ENCODE peak calls at places on chromosomes 5 and 9, in five cellular contexts. Z is PC-3; V is CD4-positive, CD25-positive, alpha-beta regulatory T cell; M is CD8-positive, alpha-beta memory T cell; S is fibroblast of lung. Q is an unnamed sample.

GRCh38 chr9:89361816-89362646 is 43.7 kb downstream of the SECISBP2 start:
- DNase-seq in Z (no peak), V (no peak), M (no peak), S (no peak), Q (no peak)

GRCh38 chr5:78830647-78831046 is 154.5 kb downstream of the ARSB start:
- DNase-seq in Z (no peak), V (no peak), M (no peak), S (no peak), Q (no peak)

GRCh38 chr5:31137676-31138075 is 55.8 kb upstream of the CDH6 start:
- DNase-seq in Z (no peak), V (no peak), M (no peak), S (no peak), Q (no peak)

GRCh38 chr5:72517961-72518690 is 10.9 kb upstream of the ZNF366 start:
- DNase-seq in Z (no peak), V (no peak), M (no peak), S (peak; percentile 44), Q (no peak)

GRCh38 chr5:106418196-106418595 is 1252.5 kb downstream of the EFNA5 start:
- DNase-seq in Z (no peak), V (no peak), M (no peak), S (peak; percentile 72), Q (no peak)

GRCh38 chr9:81964216-81965171 is 21.2 kb downstream of the SPATA31D3 start:
- DNase-seq in Z (no peak), V (no peak), M (no peak), S (no peak), Q (no peak)

GRCh38 chr9:136694163-136694864 is 7.1 kb upstream of the AGPAT2 start:
- DNase-seq in Z (peak; percentile 63), V (no peak), M (no peak), S (no peak), Q (no peak)

GRCh38 chr5:139812836-139813805 is 17.5 kb downstream of the PSD2 start:
- DNase-seq in Z (no peak), V (no peak), M (no peak), S (no peak), Q (no peak)

GRCh38 chr9:98570663-98571440 is 137.9 kb downstream of the GABBR2 start:
- DNase-seq in Z (no peak), V (no peak), M (no peak), S (no peak), Q (no peak)

GRCh38 chr5:56402273-56403223 is 169.4 kb upstream of the ANKRD55 start:
- DNase-seq in Z (no peak), V (no peak), M (no peak), S (peak; percentile 28), Q (no peak)

GRCh38 chr5:173515526-173515925 is 100.9 kb downstream of the BOD1 start:
- DNase-seq in Z (peak; percentile 64), V (no peak), M (no peak), S (peak; percentile 33), Q (no peak)

GRCh38 chr5:135488727-135489465 is 36.7 kb upstream of the TIFAB start:
- DNase-seq in Z (peak; percentile 76), V (no peak), M (no peak), S (peak; percentile 79), Q (no peak)

GRCh38 chr5:143497749-143498148 is 94.3 kb upstream of the NR3C1 start:
- DNase-seq in Z (no peak), V (no peak), M (no peak), S (no peak), Q (no peak)

GRCh38 chr5:96893342-96893741 is 17.0 kb downstream of the ERAP2 start:
- DNase-seq in Z (peak; percentile 35), V (peak; percentile 21), M (no peak), S (peak; percentile 91), Q (no peak)

GRCh38 chr5:61277190-61277589 is 54.9 kb upstream of the ZSWIM6 start:
- DNase-seq in Z (no peak), V (peak; percentile 61), M (no peak), S (peak; percentile 58), Q (peak; percentile 26)

GRCh38 chr9:129317179-129318011 is 139.3 kb upstream of the IER5L start:
- DNase-seq in Z (peak; percentile 4), V (no peak), M (no peak), S (peak; percentile 45), Q (no peak)

GRCh38 chr5:4941957-4942830 is 197.9 kb upstream of the ADAMTS16 start:
- DNase-seq in Z (peak; percentile 9), V (no peak), M (no peak), S (no peak), Q (peak; percentile 18)

GRCh38 chr9:96020822-96021615 is 145.5 kb downstream of the ERCC6L2 start:
- DNase-seq in Z (no peak), V (peak; percentile 75), M (no peak), S (no peak), Q (no peak)

GRCh38 chr9:82911997-82912396 is 150.9 kb downstream of the RASEF start:
- DNase-seq in Z (no peak), V (no peak), M (no peak), S (no peak), Q (no peak)

GRCh38 chr5:134526483-134527155 is 1.1 kb downstream of the JADE2 start:
- DNase-seq in Z (peak; percentile 72), V (peak; percentile 76), M (peak; percentile 46), S (peak; percentile 37), Q (peak; percentile 85)

GRCh38 chr9:95810814-95811213 is 64.7 kb upstream of the ERCC6L2 start:
- DNase-seq in Z (no peak), V (no peak), M (no peak), S (no peak), Q (no peak)

GRCh38 chr5:174431504-174431903 is 292.9 kb upstream of the MSX2 start:
- DNase-seq in Z (no peak), V (no peak), M (no peak), S (peak; percentile 36), Q (no peak)

GRCh38 chr9:95461448-95462381 is 55.1 kb downstream of the PTCH1 start:
- DNase-seq in Z (no peak), V (no peak), M (no peak), S (no peak), Q (no peak)

GRCh38 chr5:175386526-175386925 is 57.5 kb downstream of the DRD1 start:
- DNase-seq in Z (no peak), V (no peak), M (no peak), S (no peak), Q (no peak)

GRCh38 chr9:28166179-28166578 is 592.9 kb upstream of the C9orf72 start:
- DNase-seq in Z (no peak), V (no peak), M (no peak), S (no peak), Q (no peak)

GRCh38 chr5:88689662-88690351 is 193.2 kb downstream of the MEF2C start:
- DNase-seq in Z (no peak), V (no peak), M (no peak), S (peak; percentile 77), Q (no peak)

GRCh38 chr9:15856591-15856990 is 303.7 kb downstream of the CCDC171 start:
- DNase-seq in Z (peak; percentile 5), V (no peak), M (no peak), S (peak; percentile 86), Q (no peak)

GRCh38 chr5:53256746-53257145 is 147.2 kb upstream of the MOCS2 start:
- DNase-seq in Z (peak; percentile 45), V (no peak), M (no peak), S (peak; percentile 98), Q (no peak)

GRCh38 chr5:90866333-90866732 is 307.7 kb downstream of the ADGRV1 start:
- DNase-seq in Z (peak; percentile 65), V (peak; percentile 30), M (no peak), S (peak; percentile 34), Q (peak; percentile 1)

GRCh38 chr5:64299805-64300204 is 134.2 kb downstream of the RNF180 start:
- DNase-seq in Z (peak; percentile 90), V (no peak), M (no peak), S (peak; percentile 24), Q (no peak)

GRCh38 chr5:81785311-81785710 is 34.4 kb upstream of the SSBP2 start:
- DNase-seq in Z (peak; percentile 16), V (no peak), M (no peak), S (no peak), Q (no peak)

GRCh38 chr5:67992919-67993318 is 222.6 kb upstream of the PIK3R1 start:
- DNase-seq in Z (no peak), V (no peak), M (no peak), S (peak; percentile 56), Q (no peak)

GRCh38 chr5:2746642-2747041 is 4.8 kb downstream of the IRX2 start:
- DNase-seq in Z (peak; percentile 49), V (no peak), M (no peak), S (peak; percentile 76), Q (no peak)

GRCh38 chr5:2741946-2742345 is 9.5 kb downstream of the IRX2 start:
- DNase-seq in Z (no peak), V (no peak), M (no peak), S (no peak), Q (no peak)

GRCh38 chr5:2747372-2748179 is 3.9 kb downstream of the IRX2 start:
- DNase-seq in Z (no peak), V (no peak), M (no peak), S (peak; percentile 62), Q (no peak)

GRCh38 chr5:2742921-2743679 is 8.4 kb downstream of the IRX2 start:
- DNase-seq in Z (no peak), V (no peak), M (no peak), S (no peak), Q (no peak)

GRCh38 chr5:2744485-2744884 is 7.0 kb downstream of the IRX2 start:
- DNase-seq in Z (no peak), V (no peak), M (no peak), S (peak; percentile 54), Q (no peak)
- H3K27me3 ChIP-seq in Z (no peaks in the 10 kb centered on the region), V (peaks cover 32% of the 10 kb centered on the region), M (peaks cover 11% of the 10 kb centered on the region), S (peaks cover 10% of the 10 kb centered on the region), Q (no peaks in the 10 kb centered on the region)

GRCh38 chr9:109639666-109640231 is 140.2 kb upstream of the PALM2AKAP2 start:
- DNase-seq in Z (no peak), V (no peak), M (no peak), S (no peak), Q (no peak)
- H3K4me3 ChIP-seq in Z (peak overlapping the region; percentile 72), V (no peak overlapping the region), M (no peak overlapping the region), S (peak overlapping the region; percentile 20), Q (no peak overlapping the region)

DNA sequence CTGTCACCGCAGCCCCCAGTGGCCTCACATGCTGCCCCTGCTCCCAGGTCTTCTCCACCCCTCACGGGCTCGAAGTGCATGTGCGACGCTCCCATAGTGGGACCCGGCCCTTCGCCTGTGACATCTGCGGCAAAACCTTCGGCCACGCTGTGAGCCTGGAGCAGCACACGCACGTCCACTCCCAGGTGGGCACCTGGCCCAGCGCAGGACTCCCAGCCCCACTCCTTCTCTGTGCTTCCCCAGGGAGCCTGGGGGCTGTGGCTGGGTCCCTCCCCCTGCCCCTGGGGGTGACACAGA is 10.5 kb downstream of the GFI1B start:
- DNase-seq in Z (no peak), V (no peak), M (no peak), S (no peak), Q (no peak)
- H3K27me3 ChIP-seq in Z (no peaks in the 10 kb centered on the region), V (peaks cover 2% of the 10 kb centered on the region), M (no peaks in the 10 kb centered on the region), S (peaks cover 23% of the 10 kb centered on the region), Q (peaks cover 3% of the 10 kb centered on the region)

DNA sequence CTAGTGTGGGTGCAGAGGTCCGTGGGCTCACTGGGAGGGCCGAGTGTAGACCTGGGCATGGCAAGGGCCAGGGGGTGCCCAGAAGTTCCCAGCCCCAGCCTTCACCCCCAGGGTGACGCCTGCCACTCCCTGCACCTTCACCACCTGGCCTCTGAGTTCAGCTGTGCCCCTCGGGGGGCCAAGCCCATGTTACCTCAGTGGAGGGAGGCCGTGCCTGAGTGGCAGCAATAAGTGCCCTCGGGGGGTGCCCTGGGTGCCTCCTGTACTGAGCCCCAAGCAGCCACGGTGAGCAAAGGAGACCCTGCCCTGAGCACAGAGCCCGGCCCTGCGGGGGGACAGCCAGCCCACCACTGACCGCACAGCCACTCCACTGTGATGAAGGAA is 10.3 kb upstream of the FCN2 start:
- DNase-seq in Z (no peak), V (no peak), M (no peak), S (no peak), Q (no peak)
- H3K4me3 ChIP-seq in Z (no peak overlapping the region), V (no peak overlapping the region), M (no peak overlapping the region), S (no peak overlapping the region), Q (no peak overlapping the region)

Q was measured in GM06990.